ENCODE peak calls at places on chromosomes 7 and 10, in six cellular contexts. R, V, M, U, J and Z are unnamed samples.
A peak's percentile ranks its signal among the peaks of the same experiment; 100 is the strongest.

GRCh38 chr7:71193099-71193810 is 61.3 kb downstream of the GALNT17 start:
- DNase-seq in R (no peak), V (no peak), M (no peak), U (no peak), J (no peak), Z (no peak)

GRCh38 chr7:71868797-71869196 is 543.3 kb downstream of the CALN1 start:
- DNase-seq in R (peak; percentile 10), V (peak; percentile 52), M (no peak), U (no peak), J (no peak), Z (peak; percentile 43)

GRCh38 chr10:36677170-36677768 is 448.1 kb upstream of the ANKRD30A start:
- DNase-seq in R (no peak), V (peak; percentile 31), M (no peak), U (no peak), J (no peak), Z (no peak)

GRCh38 chr10:42943025-42943818 is 133.6 kb upstream of the RET start:
- DNase-seq in R (no peak), V (no peak), M (no peak), U (no peak), J (peak; percentile 60), Z (no peak)

GRCh38 chr10:86461963-86462804 is 59.4 kb downstream of the WAPL start:
- DNase-seq in R (no peak), V (no peak), M (no peak), U (no peak), J (no peak), Z (no peak)

GRCh38 chr10:5560142-5560843 is 35.5 kb downstream of the CALML3 start:
- DNase-seq in R (no peak), V (peak; percentile 61), M (no peak), U (no peak), J (no peak), Z (no peak)

GRCh38 chr7:12013983-12014382 is 182.0 kb upstream of the THSD7A start:
- DNase-seq in R (no peak), V (no peak), M (no peak), U (no peak), J (no peak), Z (no peak)

GRCh38 chr7:90973146-90973545 is 291.1 kb upstream of the FZD1 start:
- DNase-seq in R (no peak), V (peak; percentile 11), M (no peak), U (no peak), J (no peak), Z (no peak)

GRCh38 chr10:72084094-72084459 is 4.3 kb downstream of the SPOCK2 start:
- DNase-seq in R (no peak), V (no peak), M (no peak), U (peak; percentile 31), J (no peak), Z (peak; percentile 87)

GRCh38 chr10:59375990-59376389 is 13.6 kb upstream of the FAM13C start:
- DNase-seq in R (no peak), V (peak; percentile 11), M (no peak), U (no peak), J (no peak), Z (no peak)

GRCh38 chr7:116782177-116782711 is 80.1 kb upstream of the CAPZA2 start:
- DNase-seq in R (no peak), V (peak; percentile 33), M (no peak), U (no peak), J (no peak), Z (no peak)

GRCh38 chr7:133367561-133367960 is 114.7 kb downstream of the EXOC4 start:
- DNase-seq in R (no peak), V (no peak), M (no peak), U (no peak), J (no peak), Z (no peak)

GRCh38 chr10:95664543-95664942 is 8.0 kb upstream of the ALDH18A1 start:
- DNase-seq in R (no peak), V (no peak), M (no peak), U (no peak), J (no peak), Z (no peak)

GRCh38 chr10:46033602-46034011 is 3.2 kb upstream of the NCOA4 start:
- DNase-seq in R (no peak), V (peak; percentile 77), M (no peak), U (no peak), J (no peak), Z (no peak)

GRCh38 chr7:50821457-50821977 is 38.8 kb upstream of the GRB10 start:
- DNase-seq in R (peak; percentile 70), V (peak; percentile 79), M (no peak), U (no peak), J (no peak), Z (no peak)

GRCh38 chr10:17256627-17257026 is 28.6 kb downstream of the VIM start:
- DNase-seq in R (no peak), V (no peak), M (no peak), U (no peak), J (no peak), Z (no peak)

GRCh38 chr7:159143780-159144755 is 599 bp downstream of the VIPR2 start:
- DNase-seq in R (no peak), V (no peak), M (peak; percentile 65), U (no peak), J (no peak), Z (peak; percentile 32)

GRCh38 chr7:146346096-146346495 is 229.5 kb downstream of the CNTNAP2 start:
- DNase-seq in R (no peak), V (no peak), M (no peak), U (no peak), J (no peak), Z (no peak)

GRCh38 chr7:108118959-108119358 is 11.2 kb downstream of the LAMB4 start:
- DNase-seq in R (no peak), V (no peak), M (no peak), U (no peak), J (no peak), Z (no peak)
- TF ChIP-seq CTCF in R (no peak), V (peak; percentile 45), M (no peak), U (no peak), J (peak; percentile 59), Z (no peak)

DNA sequence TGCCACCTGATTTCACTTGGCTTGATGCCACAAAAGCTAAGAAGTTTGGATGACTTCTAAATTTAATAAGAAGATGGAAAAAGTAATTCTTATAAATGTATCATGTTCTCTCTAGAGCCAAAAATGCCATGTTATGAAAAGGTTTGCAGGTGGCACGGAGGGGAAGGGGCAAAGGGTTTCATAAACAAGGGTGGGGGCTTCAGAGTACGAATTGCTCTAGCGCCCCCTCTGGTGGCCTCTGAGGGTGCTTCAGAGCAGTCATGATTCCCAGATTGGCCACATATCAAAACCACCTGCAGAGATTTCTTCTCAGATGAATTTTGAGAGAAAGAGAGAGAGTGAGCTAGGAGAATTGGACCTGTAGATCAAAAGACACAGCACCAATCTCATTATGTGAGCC is 208.6 kb upstream of the YAE1 start:
- DNase-seq in R (no peak), V (no peak), M (peak; percentile 36), U (peak; percentile 5), J (no peak), Z (peak; percentile 21)
- TF ChIP-seq CTCF in R (peak; percentile 70), V (peak; percentile 56), M (peak; percentile 48), U (peak; percentile 68), J (peak; percentile 72), Z (peak; percentile 24)

DNA sequence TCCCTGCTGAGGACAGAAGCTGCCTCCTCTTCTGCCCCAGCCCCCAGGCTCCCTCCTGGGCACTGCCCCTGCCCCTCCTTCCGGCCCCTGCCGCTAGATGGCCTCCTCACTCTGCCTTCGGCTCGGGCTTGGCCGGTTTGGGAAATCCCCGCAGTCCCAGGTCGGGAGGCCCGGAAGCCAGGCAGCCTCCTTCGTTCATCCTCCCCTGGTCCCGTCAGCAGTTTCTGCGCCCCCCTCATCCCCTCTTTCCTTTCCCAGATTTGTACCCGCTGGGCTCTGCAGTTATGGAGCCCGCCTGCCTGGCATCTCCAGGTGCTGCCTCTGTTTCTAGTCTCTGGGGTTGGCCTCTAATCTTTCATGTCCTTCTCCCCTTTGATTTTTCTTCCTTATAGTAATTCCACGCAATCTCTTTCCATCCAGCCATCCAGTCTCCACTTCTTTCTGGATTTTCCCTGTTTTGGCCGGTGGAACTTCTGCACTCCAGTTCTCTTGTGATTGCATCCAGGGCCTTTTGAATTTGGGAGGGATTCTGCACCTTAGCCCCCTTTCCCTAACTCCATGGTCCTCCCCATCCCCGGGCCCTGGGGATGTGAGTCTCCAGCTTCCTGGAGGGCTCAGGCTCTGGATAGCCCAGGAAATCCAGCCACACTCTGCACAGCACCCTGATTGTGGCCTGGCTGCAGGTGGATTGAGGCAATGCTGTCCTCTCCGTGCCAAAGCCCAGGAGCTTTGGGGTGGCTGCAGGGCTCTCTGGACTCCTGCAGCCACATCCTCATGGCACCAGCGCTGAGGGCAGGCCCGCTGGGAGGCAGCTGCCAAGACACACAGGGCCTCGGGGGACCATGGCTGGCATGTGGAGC is 3.3 kb upstream of the SHH start:
- DNase-seq in R (no peak), V (peak; percentile 45), M (peak; percentile 79), U (peak; percentile 63), J (no peak), Z (peak; percentile 82)
- TF ChIP-seq CTCF in R (peak; percentile 93), V (peak; percentile 94), M (peak; percentile 72), U (peak; percentile 72), J (peak; percentile 80), Z (peak; percentile 72)

GRCh38 chr7:82810558-82811259 is 352.0 kb downstream of the PCLO start:
- DNase-seq in R (peak; percentile 48), V (peak; percentile 60), M (peak; percentile 20), U (peak; percentile 65), J (no peak), Z (peak; percentile 9)
- TF ChIP-seq CTCF in R (peak; percentile 73), V (peak; percentile 75), M (peak; percentile 61), U (peak; percentile 91), J (peak; percentile 83), Z (peak; percentile 37)

GRCh38 chr7:92626281-92626846 is 36.2 kb upstream of the FAM133B start:
- DNase-seq in R (no peak), V (no peak), M (no peak), U (no peak), J (no peak), Z (no peak)
- TF ChIP-seq CTCF in R (no peak), V (no peak), M (no peak), U (no peak), J (no peak), Z (no peak)

DNA sequence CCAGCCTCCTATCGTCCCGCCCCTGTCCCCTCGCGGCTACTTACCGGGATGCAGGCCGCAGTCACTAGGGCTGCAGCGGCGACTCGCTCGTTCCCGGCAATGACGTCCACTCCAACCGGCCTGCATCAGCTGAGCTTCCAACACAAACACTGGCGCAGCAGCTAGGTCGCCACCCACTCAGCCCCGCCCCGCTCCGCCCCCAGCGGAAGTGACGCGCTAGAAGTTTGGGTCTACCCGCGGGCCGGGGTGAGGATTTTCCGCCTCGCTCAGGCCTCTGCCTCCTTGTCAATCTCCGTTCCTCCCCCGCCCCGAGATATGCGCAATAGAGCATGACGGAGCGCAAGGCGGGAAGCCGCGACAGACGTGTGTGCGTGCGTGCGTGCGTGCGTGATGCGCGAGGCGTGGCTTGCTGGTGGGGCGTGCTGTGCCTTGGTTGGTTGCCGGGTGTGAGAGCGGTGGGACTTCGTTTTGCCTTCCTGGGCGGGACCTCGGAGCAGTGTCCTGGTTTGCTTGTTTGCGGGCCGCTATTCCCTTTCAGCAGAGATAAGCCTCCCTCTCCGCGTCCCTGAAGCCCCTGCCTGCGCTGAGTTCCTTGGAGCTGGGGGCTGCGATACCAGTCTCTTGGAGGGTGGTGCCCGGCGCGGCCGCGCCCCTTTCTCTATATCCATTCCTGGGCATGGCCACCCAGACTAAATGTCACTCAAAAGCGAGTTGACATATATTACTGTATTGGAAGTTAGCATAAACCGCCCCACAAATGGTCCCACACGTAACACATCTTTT is at the start of gene PNPLA8:
- DNase-seq in R (peak; percentile 99), V (peak; percentile 100), M (peak; percentile 100), U (peak; percentile 99), J (peak; percentile 100), Z (peak; percentile 100)
- TF ChIP-seq CTCF in R (no peak), V (no peak), M (no peak), U (no peak), J (no peak), Z (no peak)